ENCODE peak calls at places on chromosomes 3 and 15, in four cellular contexts. O, S, P and B are unnamed samples.
A peak's percentile ranks its signal among the peaks of the same experiment; 100 is the strongest.

GRCh38 chr3:40120067-40120692 is 189.3 kb upstream of the EIF1B start:
- DNase-seq in O (no peak), S (no peak), P (no peak), B (no peak)

GRCh38 chr3:155658669-155659068 is 86.2 kb downstream of the PLCH1 start:
- DNase-seq in O (no peak), P (no peak), S (no peak), B (no peak)

GRCh38 chr3:112865757-112866156 is 19.1 kb upstream of the CD200R1L start:
- DNase-seq in P (no peak), O (no peak), S (no peak), B (no peak)

GRCh38 chr3:25074151-25074550 is 353.9 kb upstream of the RARB start:
- DNase-seq in P (no peak), O (no peak), S (no peak), B (no peak)

GRCh38 chr3:80190051-80190450 is 422.3 kb upstream of the ROBO1 start:
- DNase-seq in P (no peak), O (no peak), S (no peak), B (peak; percentile 30)

GRCh38 chr3:24196526-24196925 is 251.4 kb downstream of the NR1D2 start:
- DNase-seq in P (no peak), S (no peak), O (no peak), B (no peak)

GRCh38 chr3:52358362-52358940 is 42.3 kb downstream of the DNAH1 start:
- DNase-seq in P (no peak), O (no peak), S (no peak), B (no peak)

GRCh38 chr15:100083572-100083971 is 258.2 kb downstream of the ADAMTS17 start:
- DNase-seq in O (no peak), P (no peak), S (no peak), B (no peak)

GRCh38 chr3:23698652-23699313 is 107.0 kb upstream of the UBE2E1 start:
- DNase-seq in P (no peak), S (no peak), O (no peak), B (no peak)

GRCh38 chr15:60685346-60685937 is 206.5 kb upstream of the ICE2 start:
- DNase-seq in S (no peak), P (no peak), O (no peak), B (no peak)

GRCh38 chr3:30914696-30915095 is 20.2 kb upstream of the GADL1 start:
- DNase-seq in S (no peak), O (no peak), P (no peak), B (no peak)
- TF ChIP-seq RAD21 in S (no peak), O (no peak), P (no peak), B (no peak)

GRCh38 chr15:43975750-43976149 is 148.9 kb downstream of the WDR76 start:
- DNase-seq in P (no peak), S (no peak), O (no peak), B (no peak)

GRCh38 chr15:43974852-43975251 is 148.1 kb downstream of the WDR76 start:
- DNase-seq in S (peak; percentile 57), P (no peak), O (no peak), B (no peak)

GRCh38 chr15:43975326-43975725 is 148.5 kb downstream of the WDR76 start:
- DNase-seq in P (no peak), S (no peak), O (no peak), B (no peak)

GRCh38 chr15:43977072-43977884 is 150.5 kb downstream of the WDR76 start:
- DNase-seq in O (no peak), P (no peak), S (peak; percentile 63), B (no peak)
- TF ChIP-seq CHD1 in O (no peak), P (no peak), S (no peak), B (no peak)

GRCh38 chr3:56758539-56758981 is 43.2 kb downstream of the ARHGEF3 start:
- DNase-seq in O (no peak), P (no peak), S (peak; percentile 87), B (peak; percentile 91)
- TF ChIP-seq USF2 in O (no peak), P (no peak), S (no peak), B (no peak)

GRCh38 chr3:14033023-14033422 is 91.6 kb downstream of the CHCHD4 start:
- DNase-seq in S (no peak), P (no peak), O (no peak), B (no peak)
- TF ChIP-seq RAD21 in S (no peak), P (no peak), O (no peak), B (no peak)

DNA sequence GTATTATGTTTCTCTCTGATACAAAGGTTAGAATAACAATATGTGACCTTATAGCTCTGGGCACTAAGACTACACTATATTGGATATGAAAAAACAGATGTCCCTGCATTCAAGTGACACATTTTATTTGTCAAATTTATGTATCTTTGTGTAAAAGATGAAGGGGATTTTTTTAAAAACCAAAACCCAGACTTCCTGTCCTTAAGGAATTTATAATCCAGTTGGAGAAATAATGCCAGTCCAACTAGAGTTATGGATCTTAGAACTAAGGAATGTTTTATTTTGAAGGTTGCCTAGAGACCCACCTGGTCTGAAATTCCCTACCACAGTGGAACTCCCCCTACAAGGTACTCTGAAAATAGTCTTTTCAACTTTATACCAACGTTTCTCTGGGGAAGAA is 33.3 kb upstream of the PIK3CB start:
- DNase-seq in S (no peak), O (no peak), P (no peak), B (no peak)
- TF ChIP-seq CHD1 in S (no peak), O (no peak), P (no peak), B (no peak)

DNA sequence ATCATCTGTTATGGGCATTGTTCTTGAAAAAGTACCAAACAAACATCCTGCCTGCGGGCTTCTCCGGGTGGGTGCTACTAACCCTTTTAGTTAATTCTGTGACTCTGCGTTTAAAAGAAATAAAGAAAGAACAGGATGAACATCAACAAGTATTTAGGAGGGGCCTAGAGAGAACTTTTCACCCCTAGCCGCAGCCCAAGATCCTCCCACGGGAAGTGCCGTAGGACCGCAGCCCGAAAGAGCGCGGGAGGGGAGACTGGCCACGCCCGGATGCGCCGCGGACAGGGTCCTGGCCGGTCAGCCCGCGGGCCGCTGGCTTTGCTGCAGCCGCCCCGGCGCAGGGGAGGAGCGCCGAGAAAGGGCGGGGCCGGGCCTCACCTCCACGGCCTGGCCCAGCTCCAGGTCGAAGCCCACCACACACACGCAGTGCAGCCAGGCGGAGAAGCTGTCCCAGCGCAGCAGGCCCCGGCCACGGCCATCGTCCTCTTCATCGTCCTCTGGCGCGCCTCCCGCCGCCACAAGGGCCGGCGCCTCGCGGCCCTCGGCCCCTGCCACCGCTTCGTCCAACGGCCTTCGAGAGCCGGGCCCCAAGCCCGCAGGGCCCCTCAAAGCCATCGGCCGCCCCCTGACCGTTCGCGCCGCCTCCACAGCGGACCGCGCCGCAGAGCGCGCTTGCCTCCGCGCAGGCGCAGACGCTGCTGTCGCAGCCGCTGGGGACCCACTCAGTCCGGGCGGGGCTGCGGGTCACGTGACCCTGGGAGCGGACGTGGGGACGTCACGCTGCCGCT is at the start of gene DENND6A:
- DNase-seq in P (peak; percentile 94), O (peak; percentile 93), S (peak; percentile 69), B (peak; percentile 86)
- TF ChIP-seq USF2 in P (peak; percentile 97), O (peak; percentile 97), S (peak; percentile 93), B (peak; percentile 99)

GRCh38 chr15:58568157-58568571 is 136.4 kb downstream of the LIPC start:
- DNase-seq in S (no peak), P (peak; percentile 53), O (peak; percentile 30), B (no peak)
- TF ChIP-seq RAD21 in S (no peak), P (no peak), O (no peak), B (no peak)